ENCODE peak calls at places on chromosomes 3 and 15, in eight cellular contexts. One of them, this sample, is unnamed.
A peak's percentile ranks its signal among the peaks of the same experiment; 100 is the strongest.

GRCh38 chr3:141227752-141228151 is 3.9 kb upstream of the PXYLP1 start:
- DNase-seq in suprapubic skin: no peak
- DNase-seq in NCI-H1694 treated with DMSO at 0.1 percent for 48 hours: no peak
- DNase-seq in GM20000: no peak
- DNase-seq in PC-9: no peak
- DNase-seq in fibroblast of mammary gland: peak; percentile 80
- DNase-seq in CD8-positive, alpha-beta T cell: no peak
- DNase-seq in LNCaP clone FGC: no peak
- DNase-seq in this sample: no peak

GRCh38 chr3:71110531-71111222 is 472.9 kb downstream of the FOXP1 start:
- DNase-seq in suprapubic skin: no peak
- DNase-seq in NCI-H1694 treated with DMSO at 0.1 percent for 48 hours: no peak
- DNase-seq in GM20000: no peak
- DNase-seq in PC-9: no peak
- DNase-seq in fibroblast of mammary gland: no peak
- DNase-seq in CD8-positive, alpha-beta T cell: no peak
- DNase-seq in LNCaP clone FGC: no peak
- DNase-seq in this sample: no peak

GRCh38 chr3:100900671-100901070 is 92.5 kb downstream of the ABI3BP start:
- DNase-seq in suprapubic skin: no peak
- DNase-seq in NCI-H1694 treated with DMSO at 0.1 percent for 48 hours: no peak
- DNase-seq in GM20000: no peak
- DNase-seq in PC-9: no peak
- DNase-seq in fibroblast of mammary gland: peak; percentile 55
- DNase-seq in CD8-positive, alpha-beta T cell: no peak
- DNase-seq in LNCaP clone FGC: no peak
- DNase-seq in this sample: no peak

GRCh38 chr3:55476515-55476914 is 10.6 kb downstream of the WNT5A start:
- DNase-seq in suprapubic skin: no peak
- DNase-seq in NCI-H1694 treated with DMSO at 0.1 percent for 48 hours: no peak
- DNase-seq in GM20000: no peak
- DNase-seq in PC-9: no peak
- DNase-seq in fibroblast of mammary gland: peak; percentile 90
- DNase-seq in CD8-positive, alpha-beta T cell: no peak
- DNase-seq in LNCaP clone FGC: no peak
- DNase-seq in this sample: no peak

GRCh38 chr3:120450914-120451669 is at the start of gene FSTL1:
- DNase-seq in suprapubic skin: peak; percentile 82
- DNase-seq in NCI-H1694 treated with DMSO at 0.1 percent for 48 hours: no peak
- DNase-seq in GM20000: peak; percentile 22
- DNase-seq in PC-9: peak; percentile 46
- DNase-seq in fibroblast of mammary gland: peak; percentile 66
- DNase-seq in CD8-positive, alpha-beta T cell: no peak
- DNase-seq in LNCaP clone FGC: no peak
- DNase-seq in this sample: no peak

GRCh38 chr3:64440498-64440897 is 215.2 kb upstream of the PRICKLE2 start:
- DNase-seq in suprapubic skin: no peak
- DNase-seq in NCI-H1694 treated with DMSO at 0.1 percent for 48 hours: no peak
- DNase-seq in GM20000: no peak
- DNase-seq in PC-9: peak; percentile 61
- DNase-seq in fibroblast of mammary gland: peak; percentile 92
- DNase-seq in CD8-positive, alpha-beta T cell: no peak
- DNase-seq in LNCaP clone FGC: peak; percentile 15
- DNase-seq in this sample: no peak

GRCh38 chr3:4814904-4815574 is 164.2 kb upstream of the BHLHE40 start:
- DNase-seq in suprapubic skin: no peak
- DNase-seq in NCI-H1694 treated with DMSO at 0.1 percent for 48 hours: no peak
- DNase-seq in GM20000: no peak
- DNase-seq in PC-9: no peak
- DNase-seq in fibroblast of mammary gland: no peak
- DNase-seq in CD8-positive, alpha-beta T cell: no peak
- DNase-seq in LNCaP clone FGC: no peak
- DNase-seq in this sample: no peak

GRCh38 chr15:31377030-31377429 is 50.4 kb downstream of the KLF13 start:
- DNase-seq in suprapubic skin: no peak
- DNase-seq in NCI-H1694 treated with DMSO at 0.1 percent for 48 hours: no peak
- DNase-seq in GM20000: no peak
- DNase-seq in PC-9: no peak
- DNase-seq in fibroblast of mammary gland: no peak
- DNase-seq in CD8-positive, alpha-beta T cell: no peak
- DNase-seq in LNCaP clone FGC: no peak
- DNase-seq in this sample: no peak

GRCh38 chr3:129305592-129306091 is 27.0 kb downstream of the HMCES start:
- DNase-seq in suprapubic skin: peak; percentile 85
- DNase-seq in NCI-H1694 treated with DMSO at 0.1 percent for 48 hours: no peak
- DNase-seq in GM20000: no peak
- DNase-seq in PC-9: no peak
- DNase-seq in fibroblast of mammary gland: peak; percentile 92
- DNase-seq in CD8-positive, alpha-beta T cell: no peak
- DNase-seq in LNCaP clone FGC: no peak
- DNase-seq in this sample: peak; percentile 81

This sample was measured in Karpas-422.